ENCODE peak calls at places on chromosomes 4 and X, in four cellular contexts. E, D, I and B are unnamed samples.

GRCh38 chrX:116749943-116750342 is 287.2 kb upstream of the CT83 start:
- DNase-seq in E (no peak), D (no peak), I (no peak), B (no peak)

GRCh38 chrX:40908026-40908425 is 172.7 kb upstream of the MED14 start:
- DNase-seq in E (no peak), D (no peak), I (no peak), B (peak)

GRCh38 chr4:184553891-184554290 is 79.5 kb upstream of the IRF2 start:
- DNase-seq in E (no peak), D (no peak), I (no peak), B (no peak)

GRCh38 chr4:26141916-26142638 is 178.7 kb upstream of the RBPJ start:
- DNase-seq in E (no peak), D (no peak), I (peak), B (no peak)

GRCh38 chr4:22187203-22187835 is 238.7 kb upstream of the KCNIP4 start:
- DNase-seq in E (no peak), D (no peak), I (no peak), B (no peak)

GRCh38 chr4:109434007-109434792 is 585 bp downstream of the SEC24B start:
- DNase-seq in E (no peak), D (no peak), I (peak), B (peak)

GRCh38 chr4:148443550-148444295 is 1.5 kb upstream of the NR3C2 start:
- DNase-seq in E (no peak), D (no peak), I (peak), B (no peak)

GRCh38 chr4:46993075-46994006 is at the start of gene GABRA4:
- DNase-seq in E (no peak), D (no peak), I (no peak), B (peak)

GRCh38 chr4:124111922-124112321 is 600.6 kb downstream of the ANKRD50 start:
- DNase-seq in E (no peak), D (peak), I (no peak), B (peak)